ENCODE peak calls at places on chromosome 9, in five cellular contexts. R is NCI-H510A treated with DMSO at 0.1 percent for 48 hours; I is AG08395; H is stimulated activated CD8-positive, alpha-beta memory T cell treated with anti-CD3 and anti-CD28 coated beads, Interleukin-15, amount 100 ng/mL, for 24 hours; K is progenitor cell of endocrine pancreas. G is an unnamed sample.

GRCh38 chr9:93725382-93725781 is 149.0 kb downstream of the PHF2 start:
- DNase-seq in R (no peak), I (no peak), H (no peak), K (no peak), G (no peak)

GRCh38 chr9:82621446-82621845 is 441.5 kb downstream of the RASEF start:
- DNase-seq in R (peak), I (no peak), H (no peak), K (no peak), G (no peak)

GRCh38 chr9:33791117-33791516 is 4.2 kb upstream of the PRSS3 start:
- DNase-seq in R (no peak), I (no peak), H (no peak), K (no peak), G (no peak)

GRCh38 chr9:85067792-85068191 is 398.3 kb downstream of the NTRK2 start:
- DNase-seq in R (no peak), I (no peak), H (no peak), K (no peak), G (no peak)

GRCh38 chr9:13410566-13411031 is 131.1 kb upstream of the MPDZ start:
- DNase-seq in R (no peak), I (peak), H (no peak), K (no peak), G (no peak)

GRCh38 chr9:136955943-136956335 is 3.9 kb downstream of the LCN12 start:
- DNase-seq in R (no peak), I (no peak), H (no peak), K (no peak), G (no peak)

GRCh38 chr9:85973238-85973637 is 32.3 kb downstream of the NAA35 start:
- DNase-seq in R (no peak), I (no peak), H (no peak), K (no peak), G (no peak)

GRCh38 chr9:1732670-1733069 is 282.5 kb upstream of the SMARCA2 start:
- DNase-seq in R (no peak), I (no peak), H (no peak), K (no peak), G (peak)

GRCh38 chr9:94002316-94003140 is 47.4 kb upstream of the BARX1 start:
- DNase-seq in R (peak), I (peak), H (no peak), K (peak), G (peak)

GRCh38 chr9:128242828-128243485 is 32.9 kb downstream of the GOLGA2 start:
- DNase-seq in R (no peak), I (peak), H (no peak), K (no peak), G (peak)

GRCh38 chr9:37984672-37985611 is 81.0 kb upstream of the SLC25A51 start:
- DNase-seq in R (peak), I (peak), H (no peak), K (no peak), G (peak)

GRCh38 chr9:7394007-7394774 is 405.4 kb downstream of the DMAC1 start:
- DNase-seq in R (no peak), I (no peak), H (no peak), K (no peak), G (peak)

GRCh38 chr9:13900449-13900848 is 413.5 kb downstream of the NFIB start:
- DNase-seq in R (no peak), I (no peak), H (no peak), K (no peak), G (peak)

GRCh38 chr9:108869092-108869725 is 7.1 kb downstream of the ACTL7A start:
- DNase-seq in R (no peak), I (peak), H (no peak), K (no peak), G (peak)

GRCh38 chr9:2802494-2802921 is 41.4 kb downstream of the PUM3 start:
- DNase-seq in R (no peak), I (no peak), H (no peak), K (no peak), G (no peak)

GRCh38 chr9:6134661-6135177 is 80.9 kb upstream of the IL33 start:
- DNase-seq in R (no peak), I (peak), H (no peak), K (no peak), G (no peak)

GRCh38 chr9:69115621-69116020 is 58.5 kb upstream of the TJP2 start:
- DNase-seq in R (no peak), I (peak), H (no peak), K (no peak), G (no peak)

GRCh38 chr9:211557-211956 is 3.1 kb upstream of the DOCK8 start:
- DNase-seq in R (no peak), I (no peak), H (no peak), K (no peak), G (no peak)

GRCh38 chr9:16521868-16522381 is 348.5 kb downstream of the BNC2 start:
- DNase-seq in R (no peak), I (peak), H (no peak), K (no peak), G (peak)

GRCh38 chr9:99752710-99753109 is 69.0 kb upstream of the NR4A3 start:
- DNase-seq in R (no peak), I (peak), H (no peak), K (no peak), G (no peak)

GRCh38 chr9:129796029-129796910 is 6.7 kb upstream of the TOR1B start:
- DNase-seq in R (no peak), I (no peak), H (no peak), K (no peak), G (no peak)

GRCh38 chr9:133803028-133803585 is 65.0 kb upstream of the SARDH start:
- DNase-seq in R (no peak), I (peak), H (no peak), K (no peak), G (no peak)

G was measured in left kidney.